ENCODE peak calls at places on chromosomes 7 and 10, in six cellular contexts. Y is HCT116, Q is transverse colon, X is heart left ventricle, Z is aorta, K is colonic mucosa. G is an unnamed sample.

GRCh38 chr7:102864958-102865357 is 47.8 kb upstream of the LRRC17 start:
- DNase-seq in Y (no peak), Q (no peak), X (no peak), Z (no peak), K (no peak), G (no peak)

GRCh38 chr7:35726654-35727053 is 31.7 kb upstream of the HERPUD2 start:
- DNase-seq in Y (no peak), Q (no peak), X (no peak), Z (no peak), K (no peak), G (no peak)

GRCh38 chr7:148501707-148502139 is 88.8 kb upstream of the C7orf33 start:
- DNase-seq in Y (no peak), Q (peak; percentile 40), X (no peak), Z (no peak), K (peak; percentile 44), G (no peak)

GRCh38 chr7:33973235-33974015 is 68.1 kb downstream of the BMPER start:
- DNase-seq in Y (no peak), Q (no peak), X (no peak), Z (no peak), K (no peak), G (no peak)

GRCh38 chr7:158470336-158470735 is 117.3 kb downstream of the PTPRN2 start:
- DNase-seq in Y (no peak), Q (no peak), X (no peak), Z (no peak), K (no peak), G (no peak)

GRCh38 chr7:38796636-38797501 is 112.1 kb downstream of the VPS41 start:
- DNase-seq in Y (peak; percentile 34), Q (peak; percentile 44), X (peak; percentile 23), Z (no peak), K (peak; percentile 52), G (no peak)

GRCh38 chr10:47457528-47457820 is 26.4 kb downstream of the ANXA8 start:
- DNase-seq in Y (no peak), Q (no peak), X (no peak), Z (no peak), K (no peak), G (no peak)

GRCh38 chr7:98217623-98218582 is 6.7 kb downstream of the BHLHA15 start:
- DNase-seq in Y (no peak), Q (no peak), X (peak; percentile 5), Z (peak; percentile 78), K (no peak), G (no peak)

GRCh38 chr7:133139350-133139749 is 57.5 kb upstream of the CHCHD3 start:
- DNase-seq in Y (peak; percentile 10), Q (no peak), X (no peak), Z (no peak), K (no peak), G (peak; percentile 63)

GRCh38 chr7:29243777-29244655 is 49.4 kb downstream of the CHN2 start:
- DNase-seq in Y (peak; percentile 29), Q (no peak), X (no peak), Z (no peak), K (no peak), G (no peak)

GRCh38 chr7:114141415-114141814 is 222.6 kb upstream of the PPP1R3A start:
- DNase-seq in Y (no peak), Q (no peak), X (no peak), Z (no peak), K (no peak), G (no peak)

GRCh38 chr10:71567006-71567405 is 152.6 kb downstream of the C10orf105 start:
- DNase-seq in Y (no peak), Q (no peak), X (no peak), Z (no peak), K (no peak), G (no peak)

GRCh38 chr10:119540038-119540437 is 2.5 kb downstream of the RGS10 start:
- DNase-seq in Y (no peak), Q (no peak), X (no peak), Z (no peak), K (no peak), G (no peak)

GRCh38 chr10:119539359-119539651 is 3.2 kb downstream of the RGS10 start:
- DNase-seq in Y (no peak), Q (no peak), X (no peak), Z (no peak), K (peak; percentile 52), G (no peak)

GRCh38 chr10:119538632-119539358 is 3.7 kb downstream of the RGS10 start:
- DNase-seq in Y (no peak), Q (no peak), X (no peak), Z (no peak), K (no peak), G (no peak)

GRCh38 chr10:119536508-119536837 is 6.0 kb downstream of the RGS10 start:
- DNase-seq in Y (no peak), Q (no peak), X (no peak), Z (no peak), K (no peak), G (no peak)

GRCh38 chr10:119537953-119538630 is 4.4 kb downstream of the RGS10 start:
- DNase-seq in Y (no peak), Q (no peak), X (no peak), Z (no peak), K (no peak), G (no peak)
- H3K27ac ChIP-seq in Y (no peak overlapping the region), Q (peak overlapping the region; percentile 93), X (peak overlapping the region; percentile 92), Z (no peak overlapping the region), K (peak overlapping the region; percentile 46), G (no peak overlapping the region)

GRCh38 chr7:388461-388960 is 98.5 kb downstream of the FOXL3 start:
- DNase-seq in Y (no peak), Q (no peak), X (peak; percentile 41), Z (peak; percentile 64), K (peak; percentile 13), G (no peak)

GRCh38 chr7:389911-390601 is 100.1 kb downstream of the FOXL3 start:
- DNase-seq in Y (no peak), Q (peak; percentile 6), X (peak; percentile 3), Z (peak; percentile 67), K (peak; percentile 19), G (no peak)

GRCh38 chr7:387132-388022 is 97.4 kb downstream of the FOXL3 start:
- DNase-seq in Y (no peak), Q (peak; percentile 5), X (no peak), Z (peak; percentile 72), K (peak; percentile 15), G (no peak)

GRCh38 chr7:388023-388355 is 98.0 kb downstream of the FOXL3 start:
- DNase-seq in Y (no peak), Q (no peak), X (no peak), Z (no peak), K (no peak), G (no peak)

DNA sequence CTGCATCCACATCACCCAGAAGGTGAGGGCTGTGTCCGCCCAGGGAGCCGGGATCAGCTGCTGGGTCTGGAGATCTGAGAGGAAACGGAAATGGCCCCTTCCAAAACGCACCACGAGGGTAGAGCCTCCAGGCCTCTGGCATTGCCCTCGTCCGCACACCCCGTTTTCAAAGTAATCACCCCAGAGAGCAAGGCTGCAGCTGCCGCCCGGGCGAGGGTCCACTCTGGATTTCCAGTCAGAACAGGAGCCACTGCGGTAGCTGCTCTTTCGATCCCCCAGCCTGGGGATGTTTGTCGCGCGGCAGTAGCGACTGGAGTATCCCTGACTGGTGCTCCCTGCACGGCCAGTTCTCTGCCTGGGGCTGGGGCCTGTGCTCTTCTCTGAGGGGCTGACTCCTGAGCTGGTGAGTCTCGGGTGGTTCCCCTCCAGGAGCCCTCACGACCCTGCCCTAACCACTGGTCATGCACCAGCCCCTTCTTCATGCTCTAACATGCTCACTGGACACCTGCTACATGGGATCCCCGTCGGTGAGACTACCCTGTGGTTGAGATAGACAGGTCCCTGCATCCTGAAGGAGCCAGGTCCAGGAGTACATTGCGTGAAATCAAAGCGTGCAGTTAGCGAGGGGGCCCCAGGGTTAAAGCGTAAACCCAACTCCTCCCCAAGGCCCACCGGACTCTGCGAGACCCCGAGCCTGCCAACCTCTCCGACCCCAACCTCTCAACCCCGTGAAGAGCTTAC is 99.2 kb downstream of the FOXL3 start:
- DNase-seq in Y (no peak), Q (no peak), X (no peak), Z (peak; percentile 68), K (peak; percentile 12), G (no peak)
- H3K9me3 ChIP-seq in Y (peaks cover 9% of the 10 kb centered on the region), Q (peaks cover 7% of the 10 kb centered on the region), X (no peaks in the 10 kb centered on the region), Z (no peaks in the 10 kb centered on the region), K (no peaks in the 10 kb centered on the region), G (no peaks in the 10 kb centered on the region)

DNA sequence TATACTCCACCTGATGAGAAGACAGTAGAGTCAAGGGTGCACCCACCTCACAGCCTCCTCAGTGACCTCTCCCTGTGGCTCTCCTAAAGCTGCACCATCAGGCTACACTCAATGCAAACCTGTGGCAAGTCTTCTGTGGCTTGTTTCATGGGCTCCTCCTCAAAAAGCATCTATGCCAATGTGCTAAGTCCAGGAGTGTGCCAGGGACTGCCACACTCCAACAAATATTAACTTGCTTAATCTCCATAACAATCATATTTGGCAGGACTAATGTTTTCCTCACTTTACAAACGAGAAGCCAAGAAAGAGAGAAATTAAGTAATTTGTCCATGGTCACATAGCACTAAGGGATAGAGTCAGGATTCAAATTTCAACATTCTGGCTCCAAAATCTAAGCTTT is 11.9 kb downstream of the NRAP start:
- DNase-seq in Y (no peak), Q (no peak), X (no peak), Z (no peak), K (no peak), G (no peak)
- H3K4me1 ChIP-seq in Y (no peaks in the 10 kb centered on the region), Q (no peaks in the 10 kb centered on the region), X (peaks cover 20% of the 10 kb centered on the region), Z (no peaks in the 10 kb centered on the region), K (no peaks in the 10 kb centered on the region), G (no peaks in the 10 kb centered on the region)

GRCh38 chr7:129553861-129554530 is 51.7 kb downstream of the SMKR1 start:
- DNase-seq in Y (no peak), Q (no peak), X (no peak), Z (peak; percentile 53), K (no peak), G (no peak)
- H3K27ac ChIP-seq in Y (no peak overlapping the region), Q (no peak overlapping the region), X (no peak overlapping the region), Z (no peak overlapping the region), K (no peak overlapping the region), G (no peak overlapping the region)

DNA sequence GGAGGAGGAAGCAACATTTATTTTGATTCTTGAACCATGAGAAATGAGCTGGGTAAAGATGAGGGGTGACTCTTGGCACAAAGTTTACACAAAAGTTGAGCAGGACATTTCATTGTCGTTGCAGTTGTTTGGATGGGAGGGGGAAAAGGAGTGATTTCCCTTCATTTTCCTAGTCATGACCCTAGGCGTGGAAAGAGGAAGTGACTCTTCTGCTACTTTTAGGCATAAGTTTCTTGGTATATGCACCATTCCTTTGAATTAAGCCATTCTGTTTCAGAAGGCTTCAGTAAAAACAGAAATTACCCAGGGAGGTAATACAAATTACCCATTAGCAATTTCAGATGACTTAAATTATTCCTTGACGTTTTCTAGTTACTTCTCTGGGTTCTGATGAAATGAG is 113.9 kb upstream of the FAM171A1 start:
- DNase-seq in Y (no peak), Q (no peak), X (no peak), Z (no peak), K (no peak), G (no peak)
- H3K9me3 ChIP-seq in Y (no peaks in the 10 kb centered on the region), Q (no peaks in the 10 kb centered on the region), X (no peaks in the 10 kb centered on the region), Z (no peaks in the 10 kb centered on the region), K (no peaks in the 10 kb centered on the region), G (no peaks in the 10 kb centered on the region)

GRCh38 chr7:14911077-14911476 is 8.5 kb upstream of the DGKB start:
- DNase-seq in Y (no peak), Q (no peak), X (no peak), Z (no peak), K (no peak), G (no peak)
- H3K4me1 ChIP-seq in Y (no peaks in the 10 kb centered on the region), Q (no peaks in the 10 kb centered on the region), X (no peaks in the 10 kb centered on the region), Z (no peaks in the 10 kb centered on the region), K (no peaks in the 10 kb centered on the region), G (no peaks in the 10 kb centered on the region)